ENCODE peak calls at places on chromosomes 1 and 21, in five cellular contexts. T, B, X, N and I are unnamed samples.

GRCh38 chr1:7677815-7678214 is 93.3 kb upstream of the VAMP3 start:
- DNase-seq in T (no peak), B (no peak), X (no peak), N (no peak), I (no peak)

GRCh38 chr1:193726722-193727121 is 540.3 kb upstream of the B3GALT2 start:
- DNase-seq in T (no peak), B (no peak), X (no peak), N (no peak), I (no peak)

GRCh38 chr21:34043333-34043732 is 30.0 kb upstream of the MRPS6 start:
- DNase-seq in T (no peak), B (no peak), X (no peak), N (no peak), I (no peak)

GRCh38 chr21:25560151-25560783 is 47.0 kb downstream of the MRPL39 start:
- DNase-seq in T (no peak), B (no peak), X (no peak), N (no peak), I (no peak)

GRCh38 chr1:180507826-180508724 is 5.7 kb upstream of the ACBD6 start:
- DNase-seq in T (no peak), B (no peak), X (peak; percentile 79), N (no peak), I (no peak)

GRCh38 chr1:38210612-38211177 is 164.1 kb upstream of the POU3F1 start:
- DNase-seq in T (no peak), B (no peak), X (no peak), N (no peak), I (no peak)

GRCh38 chr1:109199710-109200109 is 14.0 kb upstream of the SARS1 start:
- DNase-seq in T (no peak), B (no peak), X (no peak), N (no peak), I (no peak)

GRCh38 chr1:200488375-200489165 is 78.7 kb upstream of the ZNF281 start:
- DNase-seq in T (peak; percentile 79), B (no peak), X (peak; percentile 83), N (peak; percentile 60), I (no peak)

GRCh38 chr1:24536391-24536840 is 19.5 kb upstream of the NCMAP start:
- DNase-seq in T (no peak), B (peak; percentile 56), X (no peak), N (peak; percentile 52), I (peak; percentile 51)

GRCh38 chr1:146012703-146013565 is 8.6 kb downstream of the HJV start:
- DNase-seq in T (peak; percentile 87), B (peak; percentile 31), X (peak; percentile 92), N (no peak), I (no peak)

GRCh38 chr1:25009675-25010262 is 79.7 kb upstream of the RUNX3 start:
- DNase-seq in T (no peak), B (no peak), X (no peak), N (no peak), I (no peak)

GRCh38 chr1:214402583-214403216 is 121.7 kb downstream of the SMYD2 start:
- DNase-seq in T (no peak), B (no peak), X (no peak), N (no peak), I (no peak)

GRCh38 chr21:38303300-38303699 is 46.5 kb downstream of the KCNJ15 start:
- DNase-seq in T (peak; percentile 65), B (no peak), X (peak; percentile 87), N (no peak), I (no peak)

GRCh38 chr1:16491056-16491675 is 22.9 kb downstream of the RNU1-1 start:
- DNase-seq in T (no peak), B (no peak), X (no peak), N (peak; percentile 25), I (no peak)

GRCh38 chr1:202158810-202159533 is 1.4 kb downstream of the PTPN7 start:
- DNase-seq in T (no peak), B (no peak), X (no peak), N (no peak), I (no peak)

GRCh38 chr1:185239861-185240260 is 77.2 kb downstream of the IVNS1ABP start:
- DNase-seq in T (no peak), B (no peak), X (no peak), N (no peak), I (no peak)

GRCh38 chr1:53682369-53682685 is 56.6 kb downstream of the GLIS1 start:
- DNase-seq in T (no peak), B (no peak), X (no peak), N (no peak), I (no peak)

GRCh38 chr1:218996362-218996761 is 177.3 kb upstream of the LYPLAL1 start:
- DNase-seq in T (no peak), B (no peak), X (peak; percentile 26), N (no peak), I (no peak)

GRCh38 chr1:219000606-219001005 is 173.1 kb upstream of the LYPLAL1 start:
- DNase-seq in T (no peak), B (no peak), X (no peak), N (no peak), I (no peak)

GRCh38 chr1:218994615-218995014 is 179.1 kb upstream of the LYPLAL1 start:
- DNase-seq in T (no peak), B (no peak), X (no peak), N (no peak), I (no peak)

GRCh38 chr1:219000005-219000404 is 173.7 kb upstream of the LYPLAL1 start:
- DNase-seq in T (no peak), B (no peak), X (no peak), N (no peak), I (no peak)
- TF ChIP-seq CTCF in T (no peak), B (no peak), X (no peak), N (no peak), I (no peak)

DNA sequence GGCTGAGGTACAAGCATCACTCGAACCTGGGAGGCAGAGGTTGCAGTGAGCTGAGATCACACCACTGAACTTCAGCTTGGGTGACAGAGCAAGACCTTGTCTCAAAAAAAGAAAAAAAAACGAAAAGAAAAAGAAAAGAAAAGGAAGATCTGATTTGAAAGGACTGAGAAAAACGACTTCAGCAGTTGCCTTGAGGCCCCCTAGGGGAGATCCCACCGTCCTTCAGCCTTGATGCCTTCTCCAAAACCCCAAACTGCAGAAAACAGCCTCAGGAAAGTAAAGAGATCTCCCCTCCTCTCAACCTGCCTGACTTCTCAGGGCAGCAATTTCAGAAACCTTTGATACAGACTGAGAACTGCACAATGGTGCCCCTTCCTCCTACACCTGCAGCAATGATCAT is 50.9 kb upstream of the BCAR3 start:
- DNase-seq in T (no peak), B (no peak), X (no peak), N (no peak), I (no peak)
- TF ChIP-seq CTCF in T (no peak), B (no peak), X (peak; percentile 40), N (peak; percentile 36), I (no peak)

DNA sequence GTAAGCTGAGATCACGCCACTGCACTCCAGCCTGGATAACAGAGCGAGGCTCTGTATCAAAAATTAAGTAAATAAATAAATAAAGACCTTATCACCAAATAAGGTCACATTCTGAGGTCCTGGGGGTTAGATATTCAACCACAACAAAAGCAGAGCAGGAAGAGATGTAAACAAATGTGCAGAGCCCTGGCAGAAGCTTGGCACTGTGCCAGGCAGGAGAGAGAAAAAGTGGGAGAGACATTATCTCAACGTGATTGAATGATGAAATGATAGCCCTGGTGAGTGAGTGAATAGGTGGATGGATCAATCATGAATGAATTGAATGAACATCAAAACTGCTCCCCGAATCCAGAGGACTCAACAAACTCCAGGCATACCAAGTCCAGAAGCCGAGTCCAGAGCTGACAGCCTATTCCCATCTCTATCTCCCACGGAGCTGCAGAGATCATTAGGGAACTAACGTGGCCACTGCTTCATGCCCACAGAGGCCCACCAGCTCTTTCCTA is 150.7 kb downstream of the TOMM20 start:
- DNase-seq in T (no peak), B (no peak), X (no peak), N (no peak), I (no peak)
- TF ChIP-seq CTCF in T (no peak), B (no peak), X (no peak), N (no peak), I (no peak)

GRCh38 chr1:182029379-182030331 is 31.9 kb downstream of the ZNF648 start:
- DNase-seq in T (peak; percentile 96), B (peak; percentile 92), X (peak; percentile 14), N (peak; percentile 99), I (peak; percentile 98)
- TF ChIP-seq CTCF in T (peak; percentile 68), B (no peak), X (no peak), N (peak; percentile 29), I (no peak)